ENCODE peak calls at places on chromosomes 4 and X, in four cellular contexts. X is HL-60, I is HCT116, Y is SK-N-SH. G is an unnamed sample.

GRCh38 chrX:80120335-80120734 is 105.8 kb downstream of the TBX22 start:
- DNase-seq in X (no peak), I (no peak), Y (no peak), G (no peak)

GRCh38 chrX:40174594-40175415 is 77.0 kb upstream of the BCOR start:
- DNase-seq in X (peak), I (no peak), Y (peak), G (no peak)

GRCh38 chrX:36431819-36432218 is 512.3 kb downstream of the CFAP47 start:
- DNase-seq in X (no peak), I (no peak), Y (no peak), G (no peak)

GRCh38 chr4:121185960-121186359 is 21.8 kb upstream of the TNIP3 start:
- DNase-seq in X (peak), I (no peak), Y (no peak), G (no peak)

GRCh38 chr4:10111067-10111801 is 5.4 kb downstream of the WDR1 start:
- DNase-seq in X (no peak), I (no peak), Y (no peak), G (no peak)

GRCh38 chrX:9379697-9380551 is 84.9 kb upstream of the TBL1X start:
- DNase-seq in X (no peak), I (peak), Y (no peak), G (no peak)

GRCh38 chr4:7964459-7964858 is 24.8 kb upstream of the AFAP1 start:
- DNase-seq in X (no peak), I (no peak), Y (no peak), G (no peak)

GRCh38 chr4:7068883-7069282 is 1.0 kb upstream of the GRPEL1 start:
- DNase-seq in X (no peak), I (no peak), Y (peak), G (no peak)

GRCh38 chr4:8838296-8838695 is 33.3 kb downstream of the HMX1 start:
- DNase-seq in X (no peak), I (no peak), Y (peak), G (no peak)

GRCh38 chrX:154040307-154040756 is 20.6 kb upstream of the IRAK1 start:
- DNase-seq in X (peak), I (no peak), Y (no peak), G (no peak)

GRCh38 chrX:154039577-154039976 is 19.9 kb upstream of the IRAK1 start:
- DNase-seq in X (peak), I (no peak), Y (no peak), G (no peak)

GRCh38 chrX:154036513-154036912 is 16.8 kb upstream of the IRAK1 start:
- DNase-seq in X (no peak), I (no peak), Y (no peak), G (no peak)

GRCh38 chrX:154040863-154041262 is 21.2 kb upstream of the IRAK1 start:
- DNase-seq in X (no peak), I (no peak), Y (no peak), G (no peak)

DNA sequence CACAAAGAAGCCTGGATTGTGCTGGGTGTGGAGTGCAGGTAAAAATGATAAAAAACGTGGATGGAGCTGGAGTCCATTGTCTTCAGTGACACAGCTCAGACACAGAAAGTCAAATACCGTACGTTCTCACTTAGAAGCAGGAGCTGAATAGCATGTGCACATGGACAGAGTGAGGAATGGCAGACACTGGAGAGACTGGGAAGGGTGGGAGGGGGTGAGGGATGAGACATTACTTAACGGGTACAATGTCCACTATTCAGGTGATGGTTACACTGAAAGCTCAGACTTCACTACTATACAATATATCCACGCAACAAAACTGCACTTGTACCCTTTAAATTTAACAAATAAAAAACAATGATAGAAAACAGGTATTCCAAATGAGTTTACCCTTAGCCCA is 18.1 kb upstream of the IRAK1 start:
- DNase-seq in X (no peak), I (no peak), Y (no peak), G (no peak)
- TF ChIP-seq REST in X (no peak), I (no peak), Y (no peak), G (no peak)

GRCh38 chr4:164239976-164240375 is 514.0 kb upstream of the SMIM31 start:
- DNase-seq in X (no peak), I (no peak), Y (no peak), G (no peak)

GRCh38 chr4:164239433-164239832 is 514.5 kb upstream of the SMIM31 start:
- DNase-seq in X (no peak), I (no peak), Y (no peak), G (no peak)
- TF ChIP-seq POLR2AphosphoS5 in X (no peak), I (no peak), Y (no peak), G (no peak)

GRCh38 chr4:23932186-23932585 is 42.3 kb upstream of the PPARGC1A start:
- DNase-seq in X (no peak), I (no peak), Y (no peak), G (no peak)

GRCh38 chr4:23932935-23933334 is 43.1 kb upstream of the PPARGC1A start:
- DNase-seq in X (no peak), I (no peak), Y (no peak), G (no peak)

GRCh38 chr4:23931489-23931830 is 41.6 kb upstream of the PPARGC1A start:
- DNase-seq in X (no peak), I (no peak), Y (no peak), G (no peak)

GRCh38 chr4:23929248-23929647 is 39.4 kb upstream of the PPARGC1A start:
- DNase-seq in X (no peak), I (no peak), Y (no peak), G (no peak)

DNA sequence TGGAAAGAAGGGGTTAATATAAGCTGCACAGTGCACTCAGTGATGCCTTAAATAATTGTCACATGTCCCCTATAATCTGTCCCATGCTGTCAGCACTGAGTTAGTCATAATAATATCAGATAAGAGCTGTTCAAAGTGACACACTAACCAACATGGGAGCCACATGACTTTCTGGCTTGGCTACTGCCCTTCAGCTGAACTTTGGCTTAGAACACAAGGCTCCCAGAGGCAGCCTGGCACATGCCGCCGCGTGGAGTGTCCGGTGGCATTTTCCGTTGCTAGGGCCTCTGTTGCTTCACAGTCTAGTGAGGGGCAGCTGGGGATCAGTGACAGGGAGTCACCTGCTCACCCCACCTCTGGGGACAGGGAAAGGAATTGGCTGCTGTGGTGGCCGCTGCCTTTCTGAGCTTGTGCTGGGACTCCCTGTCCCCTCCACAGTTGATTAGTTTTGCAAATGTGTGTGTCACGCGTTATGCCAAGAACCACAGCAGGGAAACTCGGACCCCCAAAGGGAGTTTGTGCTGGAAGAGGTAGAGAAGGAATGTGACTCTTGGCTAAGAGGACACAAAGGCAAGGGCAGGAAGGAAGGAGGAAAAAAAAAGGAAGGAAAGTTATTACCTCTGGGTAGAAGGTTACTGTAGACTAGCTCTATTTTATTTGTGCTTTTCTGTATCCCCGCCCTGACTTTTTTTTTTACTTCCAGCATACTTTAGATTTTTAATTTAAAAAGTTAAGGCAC is 41.1 kb upstream of the PPARGC1A start:
- DNase-seq in X (no peak), I (no peak), Y (peak), G (no peak)
- TF ChIP-seq REST in X (no peak), I (no peak), Y (no peak), G (no peak)

GRCh38 chrX:108216862-108217571 is 125.4 kb downstream of the ATG4A start:
- DNase-seq in X (no peak), I (no peak), Y (no peak), G (no peak)
- TF ChIP-seq POLR2AphosphoS5 in X (no peak), I (no peak), Y (no peak), G (no peak)

GRCh38 chr4:189773909-189774308 is 166.8 kb upstream of the FRG1 start:
- DNase-seq in X (peak), I (no peak), Y (no peak), G (no peak)
- TF ChIP-seq REST in X (peak), I (peak), Y (no peak), G (peak)

DNA sequence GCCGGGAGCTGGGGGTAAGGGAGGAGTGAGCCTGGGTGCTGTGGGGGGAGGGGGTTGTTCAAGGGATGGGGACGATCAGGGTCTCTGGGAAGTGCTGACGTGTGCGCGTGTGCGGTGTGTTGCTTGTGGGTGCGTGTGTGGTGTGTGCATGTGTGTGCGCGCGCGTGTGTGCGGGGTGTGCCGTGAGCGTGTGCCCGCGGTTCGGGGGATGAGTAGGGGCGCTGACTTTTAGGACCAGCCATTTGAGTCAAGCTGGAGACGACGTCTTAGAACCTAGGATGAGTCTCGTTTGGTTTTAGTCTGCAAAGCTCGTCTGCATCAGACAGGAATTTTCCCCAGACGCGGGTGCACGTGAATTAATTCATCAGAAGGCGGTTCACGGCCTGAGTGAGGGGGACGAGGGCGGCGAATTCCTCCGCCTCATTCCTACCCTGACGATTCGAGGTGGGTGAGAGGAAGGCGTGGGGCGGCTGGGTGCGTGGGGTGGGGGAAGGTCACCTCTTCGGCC is 950 bp upstream of the TMEM271 start:
- DNase-seq in X (no peak), I (no peak), Y (peak), G (no peak)
- TF ChIP-seq POLR2AphosphoS5 in X (no peak), I (no peak), Y (no peak), G (no peak)

GRCh38 chrX:44871114-44871645 is 1.8 kb upstream of the KDM6A start:
- DNase-seq in X (no peak), I (no peak), Y (no peak), G (no peak)

GRCh38 chrX:44872319-44872816 is 620 bp upstream of the KDM6A start:
- DNase-seq in X (peak), I (no peak), Y (no peak), G (no peak)

GRCh38 chrX:44874481-44875184 is 1.6 kb downstream of the KDM6A start:
- DNase-seq in X (peak), I (no peak), Y (peak), G (no peak)

GRCh38 chrX:44873415-44874270 is 655 bp downstream of the KDM6A start:
- DNase-seq in X (peak), I (no peak), Y (peak), G (no peak)

GRCh38 chrX:44872817-44873414 is at the start of gene KDM6A:
- DNase-seq in X (peak), I (peak), Y (peak), G (peak)
- TF ChIP-seq REST in X (no peak), I (no peak), Y (no peak), G (no peak)